ENCODE peak calls at places on chromosome 5, in nine cellular contexts. X is prostate gland; D is H9; R is BE2C; M is choroid plexus epithelial cell; P is GM13977; C is brain microvascular endothelial cell; A is IMR-90; I is CD4-positive, alpha-beta T cell. T is an unnamed sample.

GRCh38 chr5:12392246-12392645 is 488.0 kb upstream of the CTNND2 start:
- DNase-seq in X (no peak), D (no peak), R (no peak), M (peak), P (no peak), C (no peak), A (no peak), I (no peak), T (no peak)

GRCh38 chr5:142945321-142945720 is 175.1 kb downstream of the ARHGAP26 start:
- DNase-seq in X (no peak), D (no peak), R (no peak), M (no peak), P (no peak), C (no peak), A (no peak), I (no peak), T (no peak)

GRCh38 chr5:9903806-9904205 is 273.7 kb upstream of the TAS2R1 start:
- DNase-seq in X (no peak), D (no peak), R (peak), M (peak), P (no peak), C (peak), A (peak), I (no peak), T (no peak)

GRCh38 chr5:113434889-113435288 is at the start of gene TSSK1B:
- DNase-seq in X (no peak), D (no peak), R (no peak), M (no peak), P (no peak), C (no peak), A (no peak), I (no peak), T (no peak)

GRCh38 chr5:125220284-125220683 is 473.8 kb upstream of the ZNF608 start:
- DNase-seq in X (no peak), D (no peak), R (no peak), M (no peak), P (no peak), C (no peak), A (no peak), I (no peak), T (no peak)

GRCh38 chr5:123180178-123180577 is 91.1 kb downstream of the PRDM6 start:
- DNase-seq in X (no peak), D (no peak), R (no peak), M (no peak), P (no peak), C (no peak), A (no peak), I (no peak), T (no peak)

GRCh38 chr5:68193481-68194036 is 22.0 kb upstream of the PIK3R1 start:
- DNase-seq in X (no peak), D (peak), R (no peak), M (peak), P (no peak), C (peak), A (no peak), I (no peak), T (no peak)

GRCh38 chr5:103228588-103228987 is 30.0 kb upstream of the MACIR start:
- DNase-seq in X (no peak), D (no peak), R (no peak), M (no peak), P (no peak), C (no peak), A (no peak), I (no peak), T (no peak)

GRCh38 chr5:73605223-73606087 is 20.5 kb upstream of the ARHGEF28 start:
- DNase-seq in X (peak), D (no peak), R (no peak), M (peak), P (no peak), C (peak), A (peak), I (no peak), T (no peak)

GRCh38 chr5:144812770-144813169 is 642.1 kb downstream of the KCTD16 start:
- DNase-seq in X (no peak), D (no peak), R (no peak), M (peak), P (no peak), C (peak), A (peak), I (no peak), T (no peak)

GRCh38 chr5:157576678-157577077 is 1.1 kb upstream of the ADAM19 start:
- DNase-seq in X (no peak), D (no peak), R (no peak), M (no peak), P (no peak), C (no peak), A (no peak), I (no peak), T (no peak)

GRCh38 chr5:150119421-150120061 is 33.2 kb upstream of the CSF1R start:
- DNase-seq in X (no peak), D (no peak), R (no peak), M (peak), P (no peak), C (no peak), A (no peak), I (no peak), T (peak)

GRCh38 chr5:68661237-68661636 is 432.6 kb upstream of the SLC30A5 start:
- DNase-seq in X (no peak), D (peak), R (peak), M (peak), P (peak), C (peak), A (peak), I (no peak), T (no peak)

GRCh38 chr5:138459311-138459710 is 6.0 kb upstream of the EGR1 start:
- DNase-seq in X (no peak), D (no peak), R (no peak), M (no peak), P (peak), C (no peak), A (no peak), I (peak), T (no peak)

GRCh38 chr5:74530316-74530917 is 110.1 kb downstream of the ENC1 start:
- DNase-seq in X (no peak), D (no peak), R (no peak), M (no peak), P (no peak), C (no peak), A (peak), I (no peak), T (no peak)

GRCh38 chr5:139565411-139566305 is 4.5 kb downstream of the UBE2D2 start:
- DNase-seq in X (no peak), D (no peak), R (no peak), M (peak), P (peak), C (no peak), A (peak), I (peak), T (no peak)

GRCh38 chr5:57111993-57112392 is 61.9 kb upstream of the GPBP1 start:
- DNase-seq in X (no peak), D (no peak), R (no peak), M (no peak), P (no peak), C (no peak), A (no peak), I (no peak), T (no peak)

GRCh38 chr5:95799181-95799835 is 23.2 kb downstream of the GLRX start:
- DNase-seq in X (no peak), D (no peak), R (no peak), M (no peak), P (no peak), C (no peak), A (no peak), I (no peak), T (no peak)

GRCh38 chr5:106292654-106293053 is 1378.1 kb downstream of the EFNA5 start:
- DNase-seq in X (no peak), D (no peak), R (no peak), M (peak), P (no peak), C (peak), A (peak), I (no peak), T (no peak)

GRCh38 chr5:12023614-12024241 is 119.5 kb upstream of the CTNND2 start:
- DNase-seq in X (no peak), D (no peak), R (peak), M (peak), P (peak), C (peak), A (peak), I (no peak), T (no peak)

GRCh38 chr5:157607371-157608161 is 32.0 kb upstream of the ADAM19 start:
- DNase-seq in X (no peak), D (no peak), R (no peak), M (peak), P (no peak), C (peak), A (peak), I (peak), T (no peak)

GRCh38 chr5:115460476-115460875 is 84.1 kb downstream of the FEM1C start:
- DNase-seq in X (no peak), D (no peak), R (no peak), M (peak), P (peak), C (peak), A (peak), I (no peak), T (no peak)

GRCh38 chr5:33482335-33482734 is 41.6 kb downstream of the TARS1 start:
- DNase-seq in X (no peak), D (peak), R (no peak), M (no peak), P (no peak), C (no peak), A (no peak), I (no peak), T (no peak)

GRCh38 chr5:169875091-169875727 is 105.1 kb downstream of the INSYN2B start:
- DNase-seq in X (no peak), D (no peak), R (no peak), M (peak), P (no peak), C (no peak), A (peak), I (no peak), T (no peak)

GRCh38 chr5:71976449-71976848 is 130.8 kb upstream of the MAP1B start:
- DNase-seq in X (no peak), D (no peak), R (no peak), M (no peak), P (no peak), C (no peak), A (no peak), I (no peak), T (no peak)

GRCh38 chr5:40428129-40428528 is 251.6 kb upstream of the PTGER4 start:
- DNase-seq in X (no peak), D (no peak), R (peak), M (peak), P (no peak), C (peak), A (peak), I (no peak), T (no peak)

GRCh38 chr5:65926893-65927292 is 518 bp downstream of the ERBIN start:
- DNase-seq in X (peak), D (no peak), R (no peak), M (peak), P (no peak), C (no peak), A (no peak), I (no peak), T (no peak)

GRCh38 chr5:158682631-158683030 is 417.1 kb downstream of the EBF1 start:
- DNase-seq in X (no peak), D (no peak), R (no peak), M (no peak), P (no peak), C (no peak), A (no peak), I (no peak), T (no peak)

GRCh38 chr5:142246263-142246662 is 78.6 kb downstream of the SPRY4 start:
- DNase-seq in X (peak), D (no peak), R (no peak), M (peak), P (peak), C (peak), A (peak), I (no peak), T (no peak)

GRCh38 chr5:1445313-1445894 is at the start of gene SLC6A3:
- DNase-seq in X (no peak), D (peak), R (peak), M (peak), P (no peak), C (no peak), A (no peak), I (no peak), T (no peak)

GRCh38 chr5:141441571-141442170 is 11.4 kb downstream of the PCDHGA12 start:
- DNase-seq in X (no peak), D (no peak), R (no peak), M (no peak), P (no peak), C (no peak), A (no peak), I (no peak), T (no peak)

GRCh38 chr5:161096591-161096990 is 244.6 kb upstream of the ATP10B start:
- DNase-seq in X (no peak), D (no peak), R (no peak), M (no peak), P (no peak), C (no peak), A (no peak), I (no peak), T (no peak)

GRCh38 chr5:93789173-93790070 is 48.0 kb upstream of the POU5F2 start:
- DNase-seq in X (no peak), D (no peak), R (no peak), M (peak), P (no peak), C (peak), A (peak), I (no peak), T (no peak)

GRCh38 chr5:78638423-78638822 is 10.1 kb downstream of the LHFPL2 start:
- DNase-seq in X (no peak), D (no peak), R (peak), M (peak), P (no peak), C (peak), A (peak), I (no peak), T (no peak)

GRCh38 chr5:151740958-151741373 is 17.5 kb downstream of the ATOX1 start:
- DNase-seq in X (no peak), D (no peak), R (no peak), M (peak), P (no peak), C (peak), A (peak), I (no peak), T (no peak)

GRCh38 chr5:167754501-167754941 is 536.9 kb upstream of the WWC1 start:
- DNase-seq in X (no peak), D (no peak), R (no peak), M (peak), P (no peak), C (no peak), A (no peak), I (no peak), T (no peak)

GRCh38 chr5:2698581-2698980 is 52.9 kb downstream of the IRX2 start:
- DNase-seq in X (no peak), D (no peak), R (no peak), M (no peak), P (no peak), C (no peak), A (no peak), I (no peak), T (no peak)

GRCh38 chr5:2696156-2696807 is 55.2 kb downstream of the IRX2 start:
- DNase-seq in X (no peak), D (no peak), R (no peak), M (no peak), P (no peak), C (no peak), A (no peak), I (no peak), T (no peak)

GRCh38 chr5:2699231-2699630 is 52.2 kb downstream of the IRX2 start:
- DNase-seq in X (no peak), D (no peak), R (no peak), M (no peak), P (no peak), C (no peak), A (no peak), I (no peak), T (no peak)

GRCh38 chr5:2697041-2697440 is 54.4 kb downstream of the IRX2 start:
- DNase-seq in X (no peak), D (no peak), R (no peak), M (no peak), P (no peak), C (no peak), A (no peak), I (no peak), T (no peak)

GRCh38 chr5:2697446-2698200 is 53.9 kb downstream of the IRX2 start:
- DNase-seq in X (no peak), D (no peak), R (no peak), M (no peak), P (no peak), C (no peak), A (no peak), I (no peak), T (no peak)
- TF ChIP-seq CTCF in X (no peak), D (no peak), R (no peak), M (no peak), P (no peak), C (no peak), A (no peak), I (no peak), T (no peak)

GRCh38 chr5:34652466-34652865 is 3.7 kb upstream of the RAI14 start:
- DNase-seq in X (no peak), D (no peak), R (no peak), M (no peak), P (no peak), C (no peak), A (no peak), I (no peak), T (no peak)

GRCh38 chr5:34653708-34654107 is 2.4 kb upstream of the RAI14 start:
- DNase-seq in X (no peak), D (no peak), R (no peak), M (no peak), P (no peak), C (no peak), A (no peak), I (no peak), T (no peak)

GRCh38 chr5:34651791-34652190 is 4.3 kb upstream of the RAI14 start:
- DNase-seq in X (no peak), D (no peak), R (no peak), M (no peak), P (no peak), C (no peak), A (no peak), I (no peak), T (no peak)

GRCh38 chr5:34655354-34655991 is 655 bp upstream of the RAI14 start:
- DNase-seq in X (peak), D (peak), R (no peak), M (peak), P (peak), C (peak), A (peak), I (no peak), T (peak)

DNA sequence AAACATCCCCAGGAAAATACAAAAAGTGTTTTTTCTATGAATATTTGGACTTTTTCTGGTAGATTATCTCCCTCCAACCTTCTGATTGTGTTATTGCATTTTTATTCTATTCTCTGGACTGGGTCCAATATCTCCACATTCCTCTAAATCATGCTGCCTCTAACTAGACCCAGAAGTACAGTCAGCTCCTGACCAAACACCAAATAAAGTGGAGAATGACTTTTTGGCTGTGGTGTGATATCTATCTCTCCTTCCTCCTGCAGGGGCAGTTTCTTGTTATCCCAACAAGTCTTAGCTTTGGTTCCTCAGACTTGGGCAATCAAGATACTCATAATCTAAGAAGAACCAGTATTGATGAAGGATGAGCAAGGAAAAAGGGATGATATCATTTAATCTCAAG is 3.2 kb upstream of the RAI14 start:
- DNase-seq in X (no peak), D (no peak), R (no peak), M (peak), P (no peak), C (peak), A (peak), I (no peak), T (no peak)
- TF ChIP-seq CTCF in X (no peak), D (no peak), R (no peak), M (peak), P (no peak), C (no peak), A (no peak), I (no peak), T (no peak)

GRCh38 chr5:58582411-58583393 is at the start of gene RAB3C:
- DNase-seq in X (peak), D (peak), R (peak), M (peak), P (peak), C (peak), A (peak), I (no peak), T (peak)
- TF ChIP-seq CTCF in X (no peak), D (no peak), R (no peak), M (no peak), P (no peak), C (peak), A (no peak), I (no peak), T (no peak)

GRCh38 chr5:176887252-176887849 is 11.8 kb downstream of the HK3 start:
- DNase-seq in X (no peak), D (peak), R (no peak), M (no peak), P (peak), C (no peak), A (no peak), I (no peak), T (no peak)
- TF ChIP-seq CTCF in X (no peak), D (peak), R (no peak), M (no peak), P (no peak), C (no peak), A (no peak), I (no peak), T (no peak)

GRCh38 chr5:87457706-87458105 is 45.0 kb upstream of the CCNH start:
- DNase-seq in X (no peak), D (no peak), R (no peak), M (no peak), P (no peak), C (no peak), A (no peak), I (no peak), T (no peak)

GRCh38 chr5:87453801-87454200 is 41.1 kb upstream of the CCNH start:
- DNase-seq in X (no peak), D (no peak), R (no peak), M (no peak), P (no peak), C (no peak), A (no peak), I (no peak), T (no peak)
- TF ChIP-seq CTCF in X (no peak), D (no peak), R (no peak), M (no peak), P (no peak), C (no peak), A (no peak), I (no peak), T (no peak)

GRCh38 chr5:135553688-135554462 is 18.1 kb upstream of the NEUROG1 start:
- DNase-seq in X (no peak), D (peak), R (peak), M (peak), P (no peak), C (peak), A (peak), I (no peak), T (no peak)
- TF ChIP-seq CTCF in X (no peak), D (peak), R (peak), M (peak), P (peak), C (peak), A (peak), I (no peak), T (no peak)

DNA sequence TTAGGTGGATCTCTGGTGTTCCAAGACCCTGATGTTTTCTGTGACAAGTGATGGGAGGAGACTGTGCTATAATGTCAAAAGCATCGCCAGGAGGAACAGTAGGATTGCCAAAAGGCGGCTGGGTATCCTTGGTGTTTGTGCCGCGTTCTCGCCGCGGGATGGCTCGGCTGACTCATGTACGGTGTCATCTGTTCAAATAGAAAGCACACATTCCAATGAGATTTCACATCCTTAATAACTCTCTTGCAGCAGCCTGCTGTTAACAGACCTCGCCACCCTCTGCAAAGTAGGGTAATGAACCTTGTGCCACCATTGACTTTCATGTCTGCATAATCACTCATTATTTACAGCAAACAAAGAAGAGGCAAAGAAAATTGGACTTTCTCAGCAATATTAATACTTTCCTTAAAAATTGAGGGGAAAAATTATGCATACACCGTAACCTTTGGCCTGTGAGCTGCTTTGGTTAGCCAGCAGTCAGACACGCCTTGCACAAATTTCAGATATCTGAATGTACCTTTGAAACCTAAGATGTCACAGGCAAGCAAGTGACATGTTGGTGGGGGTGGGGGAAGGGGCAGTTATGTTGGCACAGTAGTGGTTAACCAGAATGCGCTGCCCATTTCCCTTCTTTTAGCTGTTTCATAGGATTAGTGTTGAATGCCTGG is 289.4 kb downstream of the EFNA5 start:
- DNase-seq in X (no peak), D (no peak), R (no peak), M (peak), P (no peak), C (peak), A (peak), I (no peak), T (no peak)
- TF ChIP-seq CTCF in X (no peak), D (no peak), R (no peak), M (peak), P (no peak), C (peak), A (no peak), I (no peak), T (no peak)

GRCh38 chr5:18772475-18772874 is 1138.2 kb downstream of the TAF11L14 start:
- DNase-seq in X (no peak), D (no peak), R (peak), M (peak), P (no peak), C (no peak), A (no peak), I (no peak), T (no peak)
- TF ChIP-seq CTCF in X (no peak), D (peak), R (peak), M (peak), P (no peak), C (peak), A (no peak), I (no peak), T (no peak)

T was measured in mesothelial cell of epicardium.